ENCODE peak calls at places on chromosomes 6 and 20, in seven cellular contexts. C is sigmoid colon, U is stomach, T is ascending aorta, K is Karpas-422, A is RWPE2, J is thoracic aorta. B is an unnamed sample.

GRCh38 chr20:38127011-38127621 is 38.0 kb downstream of the TGM2 start:
- DNase-seq in C (peak; percentile 73), U (peak; percentile 43), T (no peak), K (no peak), A (peak; percentile 80), J (peak; percentile 62), B (peak; percentile 79)

GRCh38 chr6:16723833-16724232 is 37.4 kb downstream of the ATXN1 start:
- DNase-seq in C (no peak), U (no peak), T (no peak), K (no peak), A (peak; percentile 72), J (no peak), B (peak; percentile 75)

GRCh38 chr20:48959902-48960550 is 38.5 kb downstream of the ARFGEF2 start:
- DNase-seq in C (no peak), U (no peak), T (no peak), K (no peak), A (no peak), J (no peak), B (no peak)

GRCh38 chr6:117681321-117681720 is 6.1 kb downstream of the NUS1 start:
- DNase-seq in C (no peak), U (no peak), T (no peak), K (no peak), A (no peak), J (no peak), B (no peak)

GRCh38 chr6:40000964-40001515 is 66.8 kb upstream of the MOCS1 start:
- DNase-seq in C (no peak), U (no peak), T (no peak), K (no peak), A (no peak), J (no peak), B (peak; percentile 6)

GRCh38 chr6:151914475-151914874 is 107.0 kb downstream of the ESR1 start:
- DNase-seq in C (no peak), U (no peak), T (no peak), K (no peak), A (no peak), J (no peak), B (no peak)

GRCh38 chr6:10441004-10441654 is 26.3 kb upstream of the TFAP2A start:
- DNase-seq in C (no peak), U (no peak), T (no peak), K (no peak), A (peak; percentile 90), J (no peak), B (no peak)

GRCh38 chr6:39377530-39377929 is 55.0 kb upstream of the KCNK16 start:
- DNase-seq in C (peak; percentile 85), U (no peak), T (no peak), K (peak; percentile 54), A (no peak), J (no peak), B (peak; percentile 19)

GRCh38 chr20:62155428-62156253 is 12.1 kb downstream of the SS18L1 start:
- DNase-seq in C (no peak), U (no peak), T (no peak), K (no peak), A (peak; percentile 95), J (no peak), B (no peak)

GRCh38 chr6:167267896-167268528 is 23.1 kb upstream of the UNC93A start:
- DNase-seq in C (no peak), U (no peak), T (no peak), K (no peak), A (no peak), J (no peak), B (no peak)

GRCh38 chr6:16438677-16439615 is 200.6 kb downstream of the GMPR start:
- DNase-seq in C (no peak), U (no peak), T (no peak), K (no peak), A (no peak), J (no peak), B (no peak)

GRCh38 chr20:63150391-63150898 is 65.5 kb downstream of the YTHDF1 start:
- DNase-seq in C (no peak), U (no peak), T (no peak), K (no peak), A (peak; percentile 84), J (no peak), B (no peak)

GRCh38 chr6:43963877-43964658 is 163.2 kb downstream of the MRPL14 start:
- DNase-seq in C (no peak), U (no peak), T (no peak), K (no peak), A (no peak), J (no peak), B (no peak)

GRCh38 chr20:1505361-1505760 is 14.1 kb upstream of the SIRPB2 start:
- DNase-seq in C (no peak), U (no peak), T (no peak), K (no peak), A (peak; percentile 74), J (no peak), B (no peak)

GRCh38 chr6:116060572-116061283 is at the start of gene FRK:
- DNase-seq in C (no peak), U (peak; percentile 70), T (no peak), K (no peak), A (no peak), J (no peak), B (peak; percentile 94)

GRCh38 chr6:111981441-111981840 is 72.5 kb upstream of the CCN6 start:
- DNase-seq in C (no peak), U (no peak), T (no peak), K (no peak), A (no peak), J (no peak), B (no peak)

GRCh38 chr20:13567663-13568062 is 71.1 kb downstream of the TASP1 start:
- DNase-seq in C (no peak), U (no peak), T (no peak), K (no peak), A (no peak), J (no peak), B (no peak)

GRCh38 chr20:21518292-21518991 is 4.6 kb upstream of the NKX2-2 start:
- DNase-seq in C (no peak), U (no peak), T (no peak), K (no peak), A (no peak), J (no peak), B (no peak)

GRCh38 chr6:107589934-107590333 is 100.0 kb downstream of the SOBP start:
- DNase-seq in C (no peak), U (no peak), T (no peak), K (no peak), A (no peak), J (no peak), B (no peak)

GRCh38 chr20:50709574-50709973 is 18.2 kb upstream of the RIPOR3 start:
- DNase-seq in C (no peak), U (no peak), T (no peak), K (no peak), A (no peak), J (no peak), B (no peak)

GRCh38 chr6:159577564-159577963 is 115.5 kb downstream of the SOD2 start:
- DNase-seq in C (no peak), U (no peak), T (no peak), K (no peak), A (no peak), J (no peak), B (no peak)

GRCh38 chr20:59775221-59776055 is 158.0 kb downstream of the SYCP2 start:
- DNase-seq in C (peak; percentile 53), U (peak; percentile 18), T (no peak), K (no peak), A (peak; percentile 81), J (no peak), B (no peak)

DNA sequence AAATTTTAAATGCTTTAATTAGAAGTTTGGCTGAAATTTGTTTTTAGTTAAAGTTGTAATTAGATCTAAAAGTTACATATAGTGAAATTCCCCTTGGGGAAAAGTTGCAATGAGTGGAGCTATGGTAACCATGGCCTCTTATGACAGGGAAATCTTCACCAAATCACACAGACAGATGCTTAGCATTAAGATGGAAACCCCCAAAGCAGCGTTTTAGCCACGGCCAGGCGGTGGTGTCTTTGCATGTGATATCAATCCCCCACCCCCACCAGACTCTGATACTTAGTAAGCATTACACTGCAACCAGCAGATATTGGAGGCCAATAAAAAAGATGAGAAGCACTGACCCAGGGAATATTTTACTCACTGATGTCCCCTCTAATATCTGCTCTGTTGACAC is 75.7 kb downstream of the REPS1 start:
- DNase-seq in C (no peak), U (no peak), T (no peak), K (no peak), A (no peak), J (no peak), B (no peak)
- H3K36me3 ChIP-seq in C (peaks cover 22% of the 10 kb centered on the region), U (peaks cover 95% of the 10 kb centered on the region), T (peaks cover 63% of the 10 kb centered on the region), K (peaks cover 61% of the 10 kb centered on the region), A (peaks cover 88% of the 10 kb centered on the region), J (peaks cover 41% of the 10 kb centered on the region), B (peaks cover 19% of the 10 kb centered on the region)

DNA sequence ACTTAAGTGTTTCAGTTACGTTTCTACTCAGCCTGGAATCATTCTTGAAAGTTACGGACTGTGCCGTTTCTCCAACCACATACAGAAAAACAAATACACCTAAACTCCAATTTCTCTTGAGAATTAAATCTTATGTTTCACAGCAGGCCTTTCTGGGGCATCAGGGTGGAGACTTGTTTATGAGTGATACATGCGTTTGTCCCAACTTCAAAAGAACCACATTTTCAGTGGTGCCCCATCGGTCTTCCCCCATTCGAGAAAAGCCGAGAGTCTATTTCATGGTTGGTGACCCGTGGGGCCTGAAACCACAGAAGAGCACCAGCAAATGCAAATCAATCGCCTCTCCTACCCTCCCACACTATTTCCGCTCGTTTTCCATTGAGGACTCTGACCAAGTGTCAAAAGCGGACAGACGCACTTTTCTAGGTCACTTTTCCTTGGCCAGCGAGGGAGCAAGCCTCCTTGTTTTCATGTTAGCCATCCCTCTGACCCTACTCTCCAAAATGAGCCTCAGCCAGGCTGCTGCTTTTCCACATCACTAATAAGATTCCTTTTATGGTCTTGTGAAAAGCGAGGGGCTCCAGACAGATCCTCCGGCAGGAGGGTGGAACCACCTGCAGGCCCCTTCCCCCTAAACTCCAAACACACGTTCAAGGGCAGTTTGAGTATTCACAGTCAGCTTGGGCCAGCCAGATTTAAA is 3.1 kb downstream of the JAG1 start:
- DNase-seq in C (no peak), U (no peak), T (no peak), K (peak; percentile 66), A (no peak), J (no peak), B (no peak)
- H3K4me1 ChIP-seq in C (peaks cover 44% of the 10 kb centered on the region), U (peaks cover 68% of the 10 kb centered on the region), T (peaks cover 37% of the 10 kb centered on the region), K (peaks cover 60% of the 10 kb centered on the region), A (peaks cover 40% of the 10 kb centered on the region), J (peaks cover 53% of the 10 kb centered on the region), B (peaks cover 2% of the 10 kb centered on the region)

GRCh38 chr6:110414669-110415296 is 592 bp downstream of the DDO start:
- DNase-seq in C (no peak), U (no peak), T (no peak), K (no peak), A (no peak), J (no peak), B (peak; percentile 10)
- H3K4me3 ChIP-seq in C (peak overlapping the region; percentile 39), U (peak overlapping the region; percentile 33), T (peak overlapping the region; percentile 54), K (no peak overlapping the region), A (no peak overlapping the region), J (peak overlapping the region; percentile 69), B (no peak overlapping the region)

GRCh38 chr6:132070356-132070755 is 119.2 kb upstream of the CCN2 start:
- DNase-seq in C (no peak), U (no peak), T (no peak), K (no peak), A (no peak), J (no peak), B (no peak)
- H3K36me3 ChIP-seq in C (no peaks in the 10 kb centered on the region), U (no peaks in the 10 kb centered on the region), T (no peaks in the 10 kb centered on the region), K (no peaks in the 10 kb centered on the region), A (no peaks in the 10 kb centered on the region), J (no peaks in the 10 kb centered on the region), B (no peaks in the 10 kb centered on the region)